ENCODE peak calls at places on chromosomes 12 and 14, in four cellular contexts. One of them, this sample, is unnamed.

GRCh38 chr14:64958743-64959142 is 13.4 kb downstream of the RAB15 start:
- DNase-seq in mesenchymal stem cell: no peak
- DNase-seq in foreskin fibroblast: no peak
- DNase-seq in H1: no peak
- DNase-seq in this sample: no peak

GRCh38 chr14:99280852-99281251 is 8.9 kb upstream of the BCL11B start:
- DNase-seq in mesenchymal stem cell: no peak
- DNase-seq in foreskin fibroblast: no peak
- DNase-seq in H1: no peak
- DNase-seq in this sample: no peak

GRCh38 chr14:91396959-91397815 is 20.4 kb downstream of the CCDC88C start:
- DNase-seq in mesenchymal stem cell: no peak
- DNase-seq in foreskin fibroblast: no peak
- DNase-seq in H1: no peak
- DNase-seq in this sample: no peak

GRCh38 chr12:103596981-103597380 is 9.9 kb downstream of the STAB2 start:
- DNase-seq in mesenchymal stem cell: no peak
- DNase-seq in foreskin fibroblast: no peak
- DNase-seq in H1: no peak
- DNase-seq in this sample: no peak

GRCh38 chr14:85909581-85909980 is 379.6 kb downstream of the FLRT2 start:
- DNase-seq in mesenchymal stem cell: no peak
- DNase-seq in foreskin fibroblast: peak; percentile 1
- DNase-seq in H1: no peak
- DNase-seq in this sample: no peak

GRCh38 chr12:79983969-79984629 is 49.2 kb upstream of the PPP1R12A start:
- DNase-seq in mesenchymal stem cell: peak; percentile 41
- DNase-seq in foreskin fibroblast: peak; percentile 57
- DNase-seq in H1: no peak
- DNase-seq in this sample: peak; percentile 48

GRCh38 chr12:107492393-107493134 is 193.0 kb upstream of the PWP1 start:
- DNase-seq in mesenchymal stem cell: no peak
- DNase-seq in foreskin fibroblast: no peak
- DNase-seq in H1: no peak
- DNase-seq in this sample: no peak

GRCh38 chr12:24198936-24199644 is 249.6 kb upstream of the SOX5 start:
- DNase-seq in mesenchymal stem cell: no peak
- DNase-seq in foreskin fibroblast: no peak
- DNase-seq in H1: no peak
- DNase-seq in this sample: no peak

GRCh38 chr14:38948576-38948975 is 154.5 kb downstream of the SEC23A start:
- DNase-seq in mesenchymal stem cell: no peak
- DNase-seq in foreskin fibroblast: no peak
- DNase-seq in H1: no peak
- DNase-seq in this sample: no peak

GRCh38 chr14:36626150-36626549 is 35.5 kb upstream of the PAX9 start:
- DNase-seq in mesenchymal stem cell: no peak
- DNase-seq in foreskin fibroblast: no peak
- DNase-seq in H1: no peak
- DNase-seq in this sample: no peak

GRCh38 chr14:22598099-22598895 is at the start of gene ABHD4:
- DNase-seq in mesenchymal stem cell: peak; percentile 75
- DNase-seq in foreskin fibroblast: peak; percentile 47
- DNase-seq in H1: no peak
- DNase-seq in this sample: peak; percentile 42

GRCh38 chr14:21923820-21924219 is 250.2 kb upstream of the OR4E1 start:
- DNase-seq in mesenchymal stem cell: no peak
- DNase-seq in foreskin fibroblast: no peak
- DNase-seq in H1: no peak
- DNase-seq in this sample: no peak

GRCh38 chr12:12007001-12007712 is 63.6 kb upstream of the BCL2L14 start:
- DNase-seq in mesenchymal stem cell: peak; percentile 9
- DNase-seq in foreskin fibroblast: no peak
- DNase-seq in H1: no peak
- DNase-seq in this sample: peak; percentile 25

GRCh38 chr12:642633-643477 is 20.4 kb downstream of the NINJ2 start:
- DNase-seq in mesenchymal stem cell: peak; percentile 62
- DNase-seq in foreskin fibroblast: peak; percentile 60
- DNase-seq in H1: no peak
- DNase-seq in this sample: peak; percentile 34

GRCh38 chr14:76191297-76191696 is 39.6 kb downstream of the GPATCH2L start:
- DNase-seq in mesenchymal stem cell: no peak
- DNase-seq in foreskin fibroblast: no peak
- DNase-seq in H1: no peak
- DNase-seq in this sample: no peak

GRCh38 chr12:18479266-18479665 is 217.9 kb downstream of the PIK3C2G start:
- DNase-seq in mesenchymal stem cell: no peak
- DNase-seq in foreskin fibroblast: no peak
- DNase-seq in H1: no peak
- DNase-seq in this sample: no peak

GRCh38 chr14:101360045-101360931 is 201.0 kb upstream of the DIO3 start:
- DNase-seq in mesenchymal stem cell: no peak
- DNase-seq in foreskin fibroblast: no peak
- DNase-seq in H1: no peak
- DNase-seq in this sample: no peak

GRCh38 chr14:21069388-21070082 is 569 bp upstream of the ARHGEF40 start:
- DNase-seq in mesenchymal stem cell: peak; percentile 59
- DNase-seq in foreskin fibroblast: no peak
- DNase-seq in H1: no peak
- DNase-seq in this sample: peak; percentile 29

GRCh38 chr12:130043685-130044421 is 118.4 kb upstream of the FZD10 start:
- DNase-seq in mesenchymal stem cell: no peak
- DNase-seq in foreskin fibroblast: no peak
- DNase-seq in H1: no peak
- DNase-seq in this sample: no peak

GRCh38 chr12:89824822-89825221 is 116.2 kb upstream of the ATP2B1 start:
- DNase-seq in mesenchymal stem cell: no peak
- DNase-seq in foreskin fibroblast: no peak
- DNase-seq in H1: no peak
- DNase-seq in this sample: no peak

GRCh38 chr14:53032838-53033390 is 82.1 kb upstream of the FERMT2 start:
- DNase-seq in mesenchymal stem cell: no peak
- DNase-seq in foreskin fibroblast: peak; percentile 26
- DNase-seq in H1: no peak
- DNase-seq in this sample: peak; percentile 8

GRCh38 chr12:32988982-32989381 is 92.4 kb upstream of the PKP2 start:
- DNase-seq in mesenchymal stem cell: no peak
- DNase-seq in foreskin fibroblast: no peak
- DNase-seq in H1: no peak
- DNase-seq in this sample: no peak

GRCh38 chr12:40832668-40833067 is 140.4 kb downstream of the CNTN1 start:
- DNase-seq in mesenchymal stem cell: no peak
- DNase-seq in foreskin fibroblast: no peak
- DNase-seq in H1: no peak
- DNase-seq in this sample: no peak

GRCh38 chr12:75086086-75087038 is 123.3 kb downstream of the KCNC2 start:
- DNase-seq in mesenchymal stem cell: peak; percentile 9
- DNase-seq in foreskin fibroblast: peak; percentile 1
- DNase-seq in H1: no peak
- DNase-seq in this sample: peak; percentile 1

GRCh38 chr14:102994689-102995088 is 62.7 kb downstream of the CDC42BPB start:
- DNase-seq in mesenchymal stem cell: no peak
- DNase-seq in foreskin fibroblast: no peak
- DNase-seq in H1: no peak
- DNase-seq in this sample: no peak

GRCh38 chr12:4143909-4144308 is 129.7 kb upstream of the CCND2 start:
- DNase-seq in mesenchymal stem cell: no peak
- DNase-seq in foreskin fibroblast: no peak
- DNase-seq in H1: no peak
- DNase-seq in this sample: no peak

GRCh38 chr14:54338696-54339317 is 58.0 kb upstream of the CDKN3 start:
- DNase-seq in mesenchymal stem cell: peak; percentile 64
- DNase-seq in foreskin fibroblast: peak; percentile 45
- DNase-seq in H1: no peak
- DNase-seq in this sample: peak; percentile 57

GRCh38 chr14:56172571-56172971 is 54.4 kb downstream of the PELI2 start:
- DNase-seq in mesenchymal stem cell: peak; percentile 84
- DNase-seq in foreskin fibroblast: peak; percentile 61
- DNase-seq in H1: no peak
- DNase-seq in this sample: peak; percentile 92

GRCh38 chr14:63228221-63228620 is 24.0 kb downstream of the RHOJ start:
- DNase-seq in mesenchymal stem cell: no peak
- DNase-seq in foreskin fibroblast: no peak
- DNase-seq in H1: no peak
- DNase-seq in this sample: no peak

GRCh38 chr14:35385042-35385839 is 19.3 kb downstream of the NFKBIA start:
- DNase-seq in mesenchymal stem cell: peak; percentile 98
- DNase-seq in foreskin fibroblast: peak; percentile 88
- DNase-seq in H1: no peak
- DNase-seq in this sample: peak; percentile 93

GRCh38 chr14:68251766-68252100 is 432.2 kb downstream of the RAD51B start:
- DNase-seq in mesenchymal stem cell: no peak
- DNase-seq in foreskin fibroblast: no peak
- DNase-seq in H1: no peak
- DNase-seq in this sample: no peak

GRCh38 chr14:35858521-35859209 is 32.5 kb downstream of the BRMS1L start:
- DNase-seq in mesenchymal stem cell: peak; percentile 35
- DNase-seq in foreskin fibroblast: peak; percentile 30
- DNase-seq in H1: no peak
- DNase-seq in this sample: peak; percentile 70

GRCh38 chr14:101926085-101926484 is 38.3 kb upstream of the DYNC1H1 start:
- DNase-seq in mesenchymal stem cell: no peak
- DNase-seq in foreskin fibroblast: no peak
- DNase-seq in H1: no peak
- DNase-seq in this sample: no peak

GRCh38 chr14:72270341-72270740 is 338.1 kb downstream of the RGS6 start:
- DNase-seq in mesenchymal stem cell: no peak
- DNase-seq in foreskin fibroblast: no peak
- DNase-seq in H1: no peak
- DNase-seq in this sample: no peak

GRCh38 chr12:16008442-16008841 is 97.3 kb downstream of the DERA start:
- DNase-seq in mesenchymal stem cell: peak; percentile 15
- DNase-seq in foreskin fibroblast: no peak
- DNase-seq in H1: no peak
- DNase-seq in this sample: peak; percentile 4

GRCh38 chr12:16016748-16017147 is 105.6 kb downstream of the DERA start:
- DNase-seq in mesenchymal stem cell: no peak
- DNase-seq in foreskin fibroblast: no peak
- DNase-seq in H1: no peak
- DNase-seq in this sample: no peak

GRCh38 chr12:16006752-16007151 is 95.6 kb downstream of the DERA start:
- DNase-seq in mesenchymal stem cell: no peak
- DNase-seq in foreskin fibroblast: no peak
- DNase-seq in H1: no peak
- DNase-seq in this sample: no peak

DNA sequence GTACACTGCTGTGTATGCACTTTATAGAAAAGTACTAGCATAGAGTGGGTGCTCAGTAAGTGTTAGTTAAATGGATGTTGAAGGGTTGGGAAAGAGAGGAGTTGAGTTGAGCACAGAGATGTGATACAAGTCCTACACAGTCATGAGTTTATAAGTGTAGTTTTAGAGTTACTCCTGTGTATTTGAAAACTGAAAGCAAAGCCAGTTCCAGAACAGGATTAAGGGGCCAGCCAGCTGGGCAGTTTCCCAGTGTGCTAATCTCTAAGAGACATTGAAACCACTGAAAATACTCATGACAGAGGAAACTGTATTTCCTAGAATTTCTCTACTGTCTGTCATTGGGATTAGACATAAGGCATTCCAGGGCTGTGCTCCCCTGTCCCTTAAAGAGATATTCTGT is 101.0 kb downstream of the DERA start:
- DNase-seq in mesenchymal stem cell: peak; percentile 67
- DNase-seq in foreskin fibroblast: no peak
- DNase-seq in H1: no peak
- DNase-seq in this sample: peak; percentile 61
- H3K4me3 ChIP-seq in mesenchymal stem cell: peak overlapping the region; percentile 49
- H3K4me3 ChIP-seq in foreskin fibroblast: no peak overlapping the region
- H3K4me3 ChIP-seq in H1: no peak overlapping the region
- H3K4me3 ChIP-seq in this sample: no peak overlapping the region

GRCh38 chr12:108629156-108629555 is 4.5 kb downstream of the SELPLG start:
- DNase-seq in mesenchymal stem cell: no peak
- DNase-seq in foreskin fibroblast: no peak
- DNase-seq in H1: no peak
- DNase-seq in this sample: no peak

GRCh38 chr12:108633081-108633533 is 587 bp downstream of the SELPLG start:
- DNase-seq in mesenchymal stem cell: no peak
- DNase-seq in foreskin fibroblast: no peak
- DNase-seq in H1: no peak
- DNase-seq in this sample: no peak

GRCh38 chr12:108629824-108630476 is 3.7 kb downstream of the SELPLG start:
- DNase-seq in mesenchymal stem cell: peak; percentile 86
- DNase-seq in foreskin fibroblast: peak; percentile 89
- DNase-seq in H1: no peak
- DNase-seq in this sample: peak; percentile 87

GRCh38 chr12:108633534-108634224 is at the start of gene SELPLG:
- DNase-seq in mesenchymal stem cell: no peak
- DNase-seq in foreskin fibroblast: no peak
- DNase-seq in H1: no peak
- DNase-seq in this sample: no peak

GRCh38 chr12:108630481-108631207 is 3.0 kb downstream of the SELPLG start:
- DNase-seq in mesenchymal stem cell: peak; percentile 79
- DNase-seq in foreskin fibroblast: peak; percentile 89
- DNase-seq in H1: no peak
- DNase-seq in this sample: peak; percentile 77
- H3K4me3 ChIP-seq in mesenchymal stem cell: peak overlapping the region; percentile 8
- H3K4me3 ChIP-seq in foreskin fibroblast: no peak overlapping the region
- H3K4me3 ChIP-seq in H1: no peak overlapping the region
- H3K4me3 ChIP-seq in this sample: no peak overlapping the region

GRCh38 chr12:50595667-50596066 is 90.9 kb downstream of the DIP2B start:
- DNase-seq in mesenchymal stem cell: no peak
- DNase-seq in foreskin fibroblast: no peak
- DNase-seq in H1: no peak
- DNase-seq in this sample: no peak

GRCh38 chr12:50599366-50600095 is 94.7 kb downstream of the DIP2B start:
- DNase-seq in mesenchymal stem cell: no peak
- DNase-seq in foreskin fibroblast: no peak
- DNase-seq in H1: no peak
- DNase-seq in this sample: no peak

GRCh38 chr12:50597200-50598195 is 92.7 kb downstream of the DIP2B start:
- DNase-seq in mesenchymal stem cell: peak; percentile 81
- DNase-seq in foreskin fibroblast: peak; percentile 71
- DNase-seq in H1: no peak
- DNase-seq in this sample: peak; percentile 93

GRCh38 chr12:50600364-50600763 is 95.6 kb downstream of the DIP2B start:
- DNase-seq in mesenchymal stem cell: no peak
- DNase-seq in foreskin fibroblast: no peak
- DNase-seq in H1: no peak
- DNase-seq in this sample: no peak

GRCh38 chr12:50598321-50598862 is 93.6 kb downstream of the DIP2B start:
- DNase-seq in mesenchymal stem cell: peak; percentile 28
- DNase-seq in foreskin fibroblast: no peak
- DNase-seq in H1: no peak
- DNase-seq in this sample: peak; percentile 35
- H3K4me3 ChIP-seq in mesenchymal stem cell: no peak overlapping the region
- H3K4me3 ChIP-seq in foreskin fibroblast: no peak overlapping the region
- H3K4me3 ChIP-seq in H1: no peak overlapping the region
- H3K4me3 ChIP-seq in this sample: no peak overlapping the region

GRCh38 chr12:112299704-112300103 is 82.5 kb downstream of the HECTD4 start:
- DNase-seq in mesenchymal stem cell: no peak
- DNase-seq in foreskin fibroblast: no peak
- DNase-seq in H1: no peak
- DNase-seq in this sample: no peak

GRCh38 chr12:112297188-112297587 is 85.0 kb downstream of the HECTD4 start:
- DNase-seq in mesenchymal stem cell: no peak
- DNase-seq in foreskin fibroblast: no peak
- DNase-seq in H1: no peak
- DNase-seq in this sample: no peak

GRCh38 chr12:112296183-112296582 is 86.0 kb downstream of the HECTD4 start:
- DNase-seq in mesenchymal stem cell: no peak
- DNase-seq in foreskin fibroblast: no peak
- DNase-seq in H1: no peak
- DNase-seq in this sample: no peak

GRCh38 chr12:112294793-112295192 is 87.4 kb downstream of the HECTD4 start:
- DNase-seq in mesenchymal stem cell: peak; percentile 28
- DNase-seq in foreskin fibroblast: peak; percentile 9
- DNase-seq in H1: no peak
- DNase-seq in this sample: peak; percentile 51
- H3K4me3 ChIP-seq in mesenchymal stem cell: no peak overlapping the region
- H3K4me3 ChIP-seq in foreskin fibroblast: no peak overlapping the region
- H3K4me3 ChIP-seq in H1: no peak overlapping the region
- H3K4me3 ChIP-seq in this sample: no peak overlapping the region